ENCODE peak calls at places on chromosomes 12 and 14, in ten cellular contexts. X, B, S, O, M, A, C, W, E and V are unnamed samples.

GRCh38 chr14:74945852-74946658 is 9.3 kb downstream of the PGF start:
- DNase-seq in X (peak; percentile 52), B (no peak), S (peak; percentile 86), O (peak; percentile 43), M (peak; percentile 78), A (peak; percentile 83), C (peak; percentile 72), W (peak; percentile 59), E (peak; percentile 53), V (peak; percentile 71)

GRCh38 chr12:52148541-52149181 is 43.2 kb downstream of the KRT80 start:
- DNase-seq in X (no peak), B (no peak), S (no peak), O (no peak), M (no peak), A (no peak), C (peak; percentile 87), W (no peak), E (no peak), V (peak; percentile 37)

GRCh38 chr12:108078428-108078827 is 50.7 kb upstream of the WSCD2 start:
- DNase-seq in X (no peak), B (no peak), S (no peak), O (no peak), M (no peak), A (no peak), C (no peak), W (no peak), E (no peak), V (no peak)

GRCh38 chr14:92819011-92819410 is 24.9 kb downstream of the GOLGA5 start:
- DNase-seq in X (no peak), B (no peak), S (no peak), O (no peak), M (no peak), A (no peak), C (no peak), W (no peak), E (no peak), V (no peak)

GRCh38 chr14:66425402-66425801 is 60.8 kb upstream of the CCDC196 start:
- DNase-seq in X (no peak), B (no peak), S (no peak), O (no peak), M (peak; percentile 23), A (no peak), C (no peak), W (no peak), E (no peak), V (peak; percentile 52)

GRCh38 chr12:64669270-64669842 is 59.1 kb downstream of the RASSF3 start:
- DNase-seq in X (no peak), B (no peak), S (no peak), O (peak; percentile 56), M (peak; percentile 25), A (no peak), C (peak; percentile 64), W (no peak), E (peak; percentile 87), V (no peak)

GRCh38 chr12:123384318-123384993 is 524 bp downstream of the KMT5A start:
- DNase-seq in X (no peak), B (no peak), S (peak; percentile 41), O (no peak), M (no peak), A (no peak), C (no peak), W (no peak), E (no peak), V (no peak)

GRCh38 chr12:39990122-39991101 is 115.5 kb downstream of the SLC2A13 start:
- DNase-seq in X (peak; percentile 43), B (no peak), S (peak; percentile 72), O (peak; percentile 25), M (peak; percentile 41), A (peak; percentile 46), C (peak; percentile 56), W (peak; percentile 25), E (peak; percentile 29), V (peak; percentile 13)

GRCh38 chr12:38456769-38457168 is 140.2 kb downstream of the ALG10B start:
- DNase-seq in X (no peak), B (no peak), S (no peak), O (no peak), M (no peak), A (no peak), C (no peak), W (no peak), E (no peak), V (no peak)

GRCh38 chr12:99381992-99382391 is 265.6 kb upstream of the GARIN6 start:
- DNase-seq in X (no peak), B (no peak), S (no peak), O (no peak), M (no peak), A (no peak), C (no peak), W (no peak), E (no peak), V (no peak)

GRCh38 chr12:4449862-4450222 is 4.2 kb upstream of the FGF6 start:
- DNase-seq in X (no peak), B (no peak), S (no peak), O (no peak), M (no peak), A (no peak), C (no peak), W (no peak), E (no peak), V (no peak)

GRCh38 chr12:117789195-117789912 is 179.4 kb downstream of the KSR2 start:
- DNase-seq in X (no peak), B (no peak), S (no peak), O (no peak), M (no peak), A (no peak), C (no peak), W (no peak), E (no peak), V (no peak)

GRCh38 chr14:61649283-61649682 is 46.0 kb upstream of the HIF1A start:
- DNase-seq in X (no peak), B (no peak), S (no peak), O (no peak), M (no peak), A (no peak), C (no peak), W (no peak), E (peak; percentile 37), V (no peak)

GRCh38 chr12:47274725-47275124 is 195.0 kb upstream of the AMIGO2 start:
- DNase-seq in X (no peak), B (no peak), S (no peak), O (no peak), M (no peak), A (no peak), C (no peak), W (no peak), E (no peak), V (no peak)

GRCh38 chr12:127655691-127656090 is 611.3 kb upstream of the TMEM132C start:
- DNase-seq in X (peak; percentile 63), B (no peak), S (no peak), O (no peak), M (no peak), A (no peak), C (no peak), W (no peak), E (no peak), V (no peak)

GRCh38 chr12:76266797-76267196 is 81.4 kb downstream of the BBS10 start:
- DNase-seq in X (peak; percentile 91), B (peak; percentile 72), S (no peak), O (no peak), M (peak; percentile 64), A (no peak), C (peak; percentile 51), W (no peak), E (no peak), V (peak; percentile 96)

GRCh38 chr14:77579760-77580159 is 36.7 kb downstream of the SPTLC2 start:
- DNase-seq in X (no peak), B (no peak), S (no peak), O (no peak), M (no peak), A (no peak), C (no peak), W (no peak), E (no peak), V (no peak)

GRCh38 chr14:68977741-68978549 is 1.2 kb downstream of the ACTN1 start:
- DNase-seq in X (peak; percentile 95), B (peak; percentile 93), S (peak; percentile 62), O (peak; percentile 38), M (peak; percentile 60), A (peak; percentile 37), C (peak; percentile 81), W (no peak), E (peak; percentile 42), V (peak; percentile 27)

GRCh38 chr12:16949351-16949750 is 343.4 kb upstream of the LMO3 start:
- DNase-seq in X (no peak), B (no peak), S (no peak), O (no peak), M (no peak), A (no peak), C (no peak), W (no peak), E (no peak), V (no peak)

GRCh38 chr12:54935235-54935951 is 49.2 kb downstream of the TESPA1 start:
- DNase-seq in X (peak; percentile 91), B (peak; percentile 26), S (peak; percentile 54), O (no peak), M (no peak), A (no peak), C (no peak), W (no peak), E (peak; percentile 56), V (no peak)

GRCh38 chr12:67626156-67626555 is 22.4 kb upstream of the DYRK2 start:
- DNase-seq in X (no peak), B (no peak), S (no peak), O (no peak), M (no peak), A (no peak), C (no peak), W (no peak), E (no peak), V (no peak)

GRCh38 chr12:27449011-27449410 is 2.5 kb downstream of the SMCO2 start:
- DNase-seq in X (no peak), B (no peak), S (no peak), O (no peak), M (no peak), A (no peak), C (no peak), W (no peak), E (no peak), V (no peak)

GRCh38 chr14:52333823-52334657 is 19.9 kb downstream of the PTGER2 start:
- DNase-seq in X (no peak), B (no peak), S (no peak), O (no peak), M (no peak), A (no peak), C (no peak), W (no peak), E (no peak), V (no peak)

GRCh38 chr14:83171761-83172160 is 1638.1 kb upstream of the SEL1L start:
- DNase-seq in X (no peak), B (no peak), S (no peak), O (no peak), M (no peak), A (no peak), C (no peak), W (no peak), E (no peak), V (no peak)

GRCh38 chr12:52561880-52562449 is 9.0 kb upstream of the KRT71 start:
- DNase-seq in X (peak; percentile 10), B (no peak), S (no peak), O (no peak), M (no peak), A (peak; percentile 34), C (no peak), W (no peak), E (no peak), V (no peak)

GRCh38 chr12:131066886-131067490 is 113.3 kb downstream of the ADGRD1 start:
- DNase-seq in X (no peak), B (no peak), S (no peak), O (no peak), M (no peak), A (no peak), C (no peak), W (no peak), E (no peak), V (no peak)

GRCh38 chr12:60271816-60272215 is 676.0 kb downstream of the SLC16A7 start:
- DNase-seq in X (no peak), B (no peak), S (no peak), O (no peak), M (no peak), A (no peak), C (no peak), W (no peak), E (no peak), V (no peak)

GRCh38 chr12:97181571-97182265 is 274.7 kb downstream of the NEDD1 start:
- DNase-seq in X (no peak), B (no peak), S (no peak), O (no peak), M (no peak), A (no peak), C (no peak), W (no peak), E (no peak), V (no peak)